ENCODE peak calls at places on chromosomes 16 and 17, in four cellular contexts. E, U, O and X are unnamed samples.

GRCh38 chr17:50584749-50585148 is 24.2 kb downstream of the CACNA1G start:
- DNase-seq in E (no peak), U (no peak), O (no peak), X (no peak)

GRCh38 chr16:79261461-79261860 is 339.1 kb downstream of the MAF start:
- DNase-seq in E (peak; percentile 29), U (peak; percentile 29), O (peak; percentile 21), X (no peak)

GRCh38 chr16:50646345-50646744 is 34.8 kb downstream of the SNX20 start:
- DNase-seq in E (no peak), U (no peak), O (no peak), X (no peak)

GRCh38 chr16:1941924-1942809 is 832 bp downstream of the MSRB1 start:
- DNase-seq in E (peak; percentile 38), U (no peak), O (no peak), X (no peak)

GRCh38 chr16:11914210-11914758 is 1.5 kb downstream of the GSPT1 start:
- DNase-seq in E (no peak), U (no peak), O (no peak), X (no peak)

GRCh38 chr17:69286257-69286656 is 40.7 kb downstream of the ABCA5 start:
- DNase-seq in E (no peak), U (no peak), O (no peak), X (no peak)

GRCh38 chr17:50872710-50873424 is 6.7 kb upstream of the TOB1 start:
- DNase-seq in E (no peak), U (no peak), O (no peak), X (no peak)

GRCh38 chr17:44350733-44351226 is 5.7 kb downstream of the GRN start:
- DNase-seq in E (peak; percentile 81), U (no peak), O (peak; percentile 57), X (peak; percentile 27)

GRCh38 chr17:37190493-37190892 is 185.3 kb upstream of the C17orf78 start:
- DNase-seq in E (peak; percentile 19), U (no peak), O (no peak), X (no peak)

GRCh38 chr16:21186326-21186691 is 25.1 kb downstream of the ZP2 start:
- DNase-seq in E (no peak), U (no peak), O (peak; percentile 98), X (no peak)

GRCh38 chr17:77424585-77425344 is 284.0 kb downstream of the SEC14L1 start:
- DNase-seq in E (peak; percentile 49), U (no peak), O (no peak), X (no peak)

GRCh38 chr17:45042346-45043120 is 8.9 kb downstream of the DCAKD start:
- DNase-seq in E (no peak), U (no peak), O (no peak), X (no peak)

GRCh38 chr16:50213939-50214519 is 52.3 kb upstream of the ADCY7 start:
- DNase-seq in E (peak; percentile 57), U (no peak), O (peak; percentile 58), X (no peak)

GRCh38 chr17:16980813-16981731 is 9.2 kb upstream of the TNFRSF13B start:
- DNase-seq in E (no peak), U (no peak), O (no peak), X (peak; percentile 84)

GRCh38 chr16:18827890-18828289 is 26.5 kb upstream of the ARL6IP1 start:
- DNase-seq in E (peak; percentile 24), U (no peak), O (no peak), X (no peak)

GRCh38 chr17:39194089-39194984 is 3.1 kb downstream of the CACNB1 start:
- DNase-seq in E (peak; percentile 93), U (no peak), O (peak; percentile 80), X (no peak)

GRCh38 chr17:39194985-39195524 is 2.4 kb downstream of the CACNB1 start:
- DNase-seq in E (no peak), U (no peak), O (no peak), X (no peak)

GRCh38 chr17:39191750-39192510 is 5.5 kb downstream of the CACNB1 start:
- DNase-seq in E (no peak), U (no peak), O (no peak), X (no peak)

GRCh38 chr17:39192901-39193300 is 4.6 kb downstream of the CACNB1 start:
- DNase-seq in E (no peak), U (no peak), O (no peak), X (no peak)

GRCh38 chr17:39193346-39193745 is 4.1 kb downstream of the CACNB1 start:
- DNase-seq in E (no peak), U (no peak), O (no peak), X (no peak)
- TF ChIP-seq CBX5 in E (no peak), U (no peak), O (no peak), X (no peak)

DNA sequence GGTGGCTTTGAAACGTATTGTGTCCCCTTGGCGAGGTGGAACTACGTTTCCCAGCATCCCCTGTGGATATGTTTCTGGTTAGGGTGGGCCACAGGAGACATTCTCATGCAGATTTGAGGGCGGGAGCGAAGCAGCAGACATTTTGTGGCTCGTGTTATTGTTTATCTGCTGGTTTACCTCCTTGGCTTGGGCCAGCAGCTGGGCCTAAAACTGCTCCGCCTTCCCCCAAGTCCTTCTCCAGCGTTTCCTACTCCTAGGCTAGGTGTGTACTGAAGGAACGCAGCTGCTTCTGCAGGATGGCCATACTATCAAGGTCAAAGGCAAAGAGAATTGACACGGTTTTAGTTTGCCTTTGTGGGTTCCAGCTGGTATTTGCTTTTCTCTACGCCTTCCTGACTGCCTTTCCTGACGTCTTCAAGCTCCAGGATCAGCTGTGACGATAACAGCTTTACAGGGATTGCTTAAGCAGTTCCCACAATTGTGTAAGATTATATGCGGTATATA is 17.2 kb upstream of the WSB1 start:
- DNase-seq in E (no peak), U (peak; percentile 50), O (no peak), X (no peak)
- TF ChIP-seq CBX5 in E (no peak), U (no peak), O (no peak), X (no peak)

GRCh38 chr16:75138636-75139035 is 9.7 kb upstream of the ZFP1 start:
- DNase-seq in E (no peak), U (no peak), O (no peak), X (no peak)
- TF ChIP-seq CBX5 in E (no peak), U (no peak), O (no peak), X (no peak)

DNA sequence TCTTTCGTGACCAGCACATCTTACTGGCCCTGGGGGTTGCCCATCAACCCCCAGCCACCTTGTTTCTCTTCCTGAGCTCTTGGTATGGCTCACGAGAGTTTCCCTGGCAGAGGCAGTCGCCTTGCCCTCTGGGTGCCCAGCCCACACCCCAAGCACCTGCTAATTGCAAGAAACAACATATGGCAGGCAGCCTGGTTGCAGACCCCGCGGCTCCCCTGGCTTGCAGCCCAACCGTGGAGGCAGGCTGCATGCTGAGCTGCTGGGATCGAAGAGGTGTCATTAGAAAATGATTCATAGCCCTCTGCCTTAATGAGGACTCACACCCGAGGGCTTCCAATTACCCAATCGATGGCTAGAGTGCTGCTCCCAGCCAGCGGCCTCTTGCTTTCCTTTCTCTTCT is 115.7 kb downstream of the TMEM114 start:
- DNase-seq in E (no peak), U (no peak), O (no peak), X (no peak)
- TF ChIP-seq CBX5 in E (no peak), U (no peak), O (no peak), X (no peak)

DNA sequence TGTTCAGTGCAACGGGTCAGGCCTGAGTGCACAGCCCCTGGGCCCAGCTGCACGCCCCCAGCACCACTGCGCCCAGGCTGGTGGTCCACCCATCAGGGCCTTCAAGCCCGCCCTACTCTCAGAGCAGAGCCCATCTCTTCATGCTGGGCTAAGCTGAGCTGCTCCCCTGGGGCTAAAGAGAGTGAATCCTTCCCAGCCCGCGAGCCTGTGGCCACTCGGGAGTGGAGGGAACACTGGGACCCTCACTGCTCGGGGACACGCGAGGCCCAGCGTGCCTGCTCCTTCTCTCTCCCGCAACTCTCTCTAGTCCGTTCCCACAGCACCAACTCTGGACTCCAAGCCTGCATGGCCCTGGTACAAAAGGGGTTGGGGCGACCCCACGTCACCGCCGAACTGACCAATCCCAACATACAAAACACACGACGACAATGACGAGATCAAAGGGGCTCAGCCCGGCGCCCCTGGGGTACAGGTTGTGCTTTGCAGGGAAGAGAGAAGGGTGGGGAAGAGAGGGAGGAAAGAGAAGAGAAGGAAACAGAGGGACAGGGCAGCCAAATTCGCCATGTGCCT is 4.1 kb upstream of the SIRT7 start:
- DNase-seq in E (no peak), U (no peak), O (no peak), X (no peak)
- TF ChIP-seq CBX5 in E (no peak), U (no peak), O (no peak), X (no peak)

GRCh38 chr17:66843606-66844005 is 8.7 kb downstream of the CACNG5 start:
- DNase-seq in E (no peak), U (no peak), O (no peak), X (no peak)
- TF ChIP-seq CBX5 in E (no peak), U (no peak), O (no peak), X (no peak)

GRCh38 chr17:7191571-7192270 is 12.6 kb upstream of the ASGR1 start:
- DNase-seq in E (peak; percentile 47), U (peak; percentile 53), O (peak; percentile 50), X (no peak)
- TF ChIP-seq CBX5 in E (no peak), U (no peak), O (no peak), X (no peak)

GRCh38 chr16:4660454-4661007 is 32.8 kb upstream of the NUDT16L1 start:
- DNase-seq in E (no peak), U (no peak), O (peak; percentile 84), X (no peak)
- TF ChIP-seq CBX5 in E (no peak), U (no peak), O (no peak), X (no peak)

GRCh38 chr16:5022521-5022920 is 11.2 kb downstream of the NAGPA start:
- DNase-seq in E (no peak), U (no peak), O (no peak), X (no peak)

GRCh38 chr16:5025171-5025632 is 8.5 kb downstream of the NAGPA start:
- DNase-seq in E (no peak), U (peak; percentile 39), O (no peak), X (no peak)

GRCh38 chr16:5026664-5027063 is 7.1 kb downstream of the NAGPA start:
- DNase-seq in E (no peak), U (no peak), O (no peak), X (no peak)

GRCh38 chr16:5027086-5027485 is 6.6 kb downstream of the NAGPA start:
- DNase-seq in E (no peak), U (no peak), O (no peak), X (no peak)

DNA sequence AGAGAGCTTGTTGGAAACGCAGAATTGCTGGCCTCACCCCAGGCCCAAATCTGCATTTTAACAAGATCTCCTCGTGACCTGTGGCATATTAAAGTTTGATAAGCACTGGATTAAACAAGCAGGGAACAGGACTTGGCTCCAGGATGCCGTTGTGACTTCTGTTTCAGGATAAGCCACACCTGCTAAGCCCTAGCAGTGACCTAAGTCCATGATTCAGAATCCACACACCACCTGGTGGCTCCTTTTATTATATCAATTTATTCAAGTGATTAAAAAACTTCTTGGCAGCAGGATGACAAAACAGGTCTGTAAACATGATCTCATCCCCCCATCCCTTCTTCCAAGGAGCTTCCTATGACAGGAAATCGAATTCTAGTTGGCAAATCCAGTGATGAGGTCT is 9.1 kb downstream of the NAGPA start:
- DNase-seq in E (no peak), U (no peak), O (no peak), X (no peak)
- TF ChIP-seq CBX5 in E (no peak), U (no peak), O (no peak), X (no peak)